ENCODE peak calls at places on chromosomes 12 and 14, in six cellular contexts. A is GM10248, X is psoas muscle, S is GM12865, N is choroid plexus epithelial cell, U is AG04450. Z is an unnamed sample.

GRCh38 chr14:56036353-56036752 is 81.9 kb upstream of the PELI2 start:
- DNase-seq in A (no peak), X (no peak), S (no peak), N (no peak), U (no peak), Z (no peak)

GRCh38 chr14:60164717-60165546 is at the start of gene DHRS7:
- DNase-seq in A (peak), X (peak), S (peak), N (peak), U (peak), Z (peak)

GRCh38 chr14:104973215-104974145 is 4.7 kb downstream of the AHNAK2 start:
- DNase-seq in A (no peak), X (peak), S (no peak), N (peak), U (peak), Z (no peak)

GRCh38 chr12:2902287-2902880 is 11.7 kb downstream of the TULP3 start:
- DNase-seq in A (no peak), X (no peak), S (no peak), N (peak), U (no peak), Z (no peak)

GRCh38 chr14:104725772-104726548 is 1.9 kb downstream of the ADSS1 start:
- DNase-seq in A (no peak), X (peak), S (no peak), N (no peak), U (no peak), Z (no peak)

GRCh38 chr12:106139422-106140141 is 828 bp upstream of the NUAK1 start:
- DNase-seq in A (peak), X (peak), S (peak), N (peak), U (no peak), Z (peak)

GRCh38 chr12:22117551-22117950 is 71.5 kb downstream of the CMAS start:
- DNase-seq in A (no peak), X (no peak), S (no peak), N (no peak), U (no peak), Z (no peak)

GRCh38 chr12:84599539-84599938 is 313.1 kb downstream of the SLC6A15 start:
- DNase-seq in A (no peak), X (no peak), S (no peak), N (peak), U (no peak), Z (no peak)

GRCh38 chr12:26403601-26404000 is 208.2 kb downstream of the SSPN start:
- DNase-seq in A (no peak), X (no peak), S (no peak), N (no peak), U (no peak), Z (no peak)

GRCh38 chr12:26400627-26401026 is 205.3 kb downstream of the SSPN start:
- DNase-seq in A (no peak), X (no peak), S (no peak), N (no peak), U (no peak), Z (no peak)

GRCh38 chr12:26406391-26406790 is 211.0 kb downstream of the SSPN start:
- DNase-seq in A (no peak), X (no peak), S (no peak), N (no peak), U (no peak), Z (no peak)

GRCh38 chr12:26401874-26402273 is 206.5 kb downstream of the SSPN start:
- DNase-seq in A (no peak), X (no peak), S (no peak), N (no peak), U (no peak), Z (no peak)

GRCh38 chr12:26402648-26403047 is 207.3 kb downstream of the SSPN start:
- DNase-seq in A (no peak), X (no peak), S (no peak), N (peak), U (no peak), Z (peak)
- TF ChIP-seq CTCF in A (no peak), X (peak), S (no peak), N (no peak), U (no peak), Z (no peak)

DNA sequence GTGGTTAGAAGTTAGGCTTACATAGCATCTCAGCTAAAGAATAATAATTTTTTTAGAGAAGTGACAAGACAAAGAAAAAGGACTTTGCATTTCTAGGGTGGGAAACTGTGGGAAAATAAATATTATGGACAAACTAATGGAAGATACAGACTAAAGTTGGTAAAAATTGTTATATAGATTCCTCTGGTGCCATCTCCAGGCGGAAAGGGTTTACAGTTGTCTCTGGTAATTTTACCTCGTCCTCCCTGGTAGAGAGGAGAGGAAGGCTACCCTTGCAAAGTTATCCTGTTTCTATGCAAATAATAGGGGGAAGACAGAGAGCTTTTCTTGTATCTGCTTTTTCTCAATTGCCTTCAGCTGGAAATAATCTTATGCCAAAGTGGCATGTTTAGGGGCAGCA is 5.2 kb downstream of the OR11G2 start:
- DNase-seq in A (no peak), X (no peak), S (no peak), N (no peak), U (no peak), Z (peak)
- TF ChIP-seq CTCF in A (no peak), X (no peak), S (no peak), N (no peak), U (no peak), Z (no peak)

GRCh38 chr12:65960820-65961691 is 136.8 kb downstream of the HMGA2 start:
- DNase-seq in A (no peak), X (no peak), S (peak), N (peak), U (no peak), Z (no peak)

GRCh38 chr12:65961731-65962130 is 137.4 kb downstream of the HMGA2 start:
- DNase-seq in A (no peak), X (no peak), S (no peak), N (no peak), U (no peak), Z (no peak)

GRCh38 chr12:65965358-65965757 is 141.1 kb downstream of the HMGA2 start:
- DNase-seq in A (no peak), X (no peak), S (no peak), N (peak), U (peak), Z (no peak)

GRCh38 chr12:65959452-65959851 is 135.2 kb downstream of the HMGA2 start:
- DNase-seq in A (no peak), X (no peak), S (no peak), N (no peak), U (no peak), Z (no peak)

GRCh38 chr12:65962921-65963883 is 138.9 kb downstream of the HMGA2 start:
- DNase-seq in A (no peak), X (no peak), S (peak), N (no peak), U (no peak), Z (peak)
- TF ChIP-seq CTCF in A (no peak), X (no peak), S (peak), N (peak), U (peak), Z (no peak)

DNA sequence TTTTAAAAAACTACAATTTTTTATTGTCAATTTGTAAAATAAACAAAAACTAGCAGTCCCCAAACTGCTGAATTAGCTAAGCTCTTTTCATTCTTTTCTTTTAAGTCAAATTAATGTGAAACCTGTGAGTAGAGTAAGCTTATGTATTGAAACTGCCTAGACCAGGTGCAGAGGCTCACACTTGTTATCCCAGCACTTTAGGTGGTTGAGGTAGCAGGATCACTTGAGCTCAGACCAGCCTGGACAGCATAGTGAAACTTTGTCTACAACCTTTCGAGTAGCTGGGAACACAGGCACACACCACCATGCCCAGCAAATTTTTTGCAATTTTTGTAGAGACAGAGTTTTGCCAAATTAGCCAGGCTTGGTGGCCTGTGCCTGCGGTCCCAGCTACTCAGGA is 26.4 kb downstream of the SCFD1 start:
- DNase-seq in A (no peak), X (no peak), S (peak), N (no peak), U (no peak), Z (no peak)
- TF ChIP-seq CTCF in A (no peak), X (no peak), S (no peak), N (no peak), U (no peak), Z (no peak)

GRCh38 chr14:93654599-93654998 is 133.7 kb downstream of the PRIMA1 start:
- DNase-seq in A (no peak), X (no peak), S (no peak), N (no peak), U (no peak), Z (no peak)

GRCh38 chr14:93643127-93643526 is 145.2 kb downstream of the PRIMA1 start:
- DNase-seq in A (no peak), X (no peak), S (peak), N (no peak), U (no peak), Z (no peak)

GRCh38 chr14:93643676-93644075 is 144.6 kb downstream of the PRIMA1 start:
- DNase-seq in A (no peak), X (no peak), S (peak), N (no peak), U (no peak), Z (no peak)

DNA sequence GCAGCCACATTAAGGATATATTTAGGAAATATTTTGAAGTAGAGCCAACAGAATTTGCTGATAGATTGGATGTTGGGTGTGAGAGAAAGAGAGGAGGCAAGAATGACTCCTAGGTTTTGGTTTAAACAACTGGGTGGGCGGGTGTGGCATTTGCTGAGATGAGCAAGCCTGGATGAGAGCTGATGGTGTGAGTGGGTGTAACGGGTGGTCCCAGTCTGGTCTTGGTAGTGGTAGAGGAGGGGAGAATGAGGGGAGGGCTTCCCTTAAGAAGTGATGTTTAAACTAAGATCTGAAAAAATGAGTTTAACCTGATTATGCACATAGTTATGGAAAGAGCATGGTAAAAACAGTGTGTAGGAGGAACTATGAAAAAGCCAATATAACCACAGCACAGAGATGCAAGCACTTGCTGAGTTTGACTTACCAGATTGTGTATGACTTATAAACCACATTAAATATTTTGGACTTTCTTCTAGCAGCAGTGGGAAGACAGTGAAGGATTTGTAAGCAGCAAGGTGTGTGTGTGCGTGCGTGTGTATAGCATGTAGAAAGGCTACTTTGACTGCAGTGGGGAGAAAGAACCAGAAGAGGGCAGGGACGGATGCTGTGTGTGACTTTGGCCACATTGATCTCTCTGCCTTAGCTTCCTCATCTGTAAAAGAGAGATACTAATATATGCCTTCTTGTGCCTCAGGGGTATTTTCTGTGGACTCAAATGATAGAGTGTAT is 139.7 kb downstream of the PRIMA1 start:
- DNase-seq in A (no peak), X (no peak), S (peak), N (peak), U (no peak), Z (peak)
- TF ChIP-seq CTCF in A (peak), X (no peak), S (peak), N (peak), U (no peak), Z (peak)

GRCh38 chr12:98653866-98654493 is 8.9 kb downstream of the APAF1 start:
- DNase-seq in A (peak), X (no peak), S (peak), N (peak), U (peak), Z (no peak)
- TF ChIP-seq CTCF in A (peak), X (peak), S (peak), N (peak), U (peak), Z (peak)

DNA sequence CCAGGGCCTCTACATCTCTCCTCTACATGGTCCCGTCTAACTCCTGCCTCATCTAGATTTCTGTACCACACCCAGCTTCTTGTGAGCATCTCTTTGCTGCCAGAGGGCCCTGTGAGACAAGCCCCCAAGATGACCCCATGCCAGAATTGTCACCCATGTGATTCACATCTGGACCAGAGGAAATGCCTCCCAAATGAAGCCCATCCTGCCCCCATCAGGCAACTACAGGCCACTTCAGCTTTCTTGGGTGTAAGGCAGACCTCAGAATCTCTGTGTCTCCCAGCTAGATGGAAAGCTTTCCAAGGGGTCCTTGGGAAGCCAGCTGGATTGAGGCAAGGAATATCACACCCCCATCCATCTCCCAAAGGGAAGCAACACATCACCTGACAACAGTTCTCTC is 9.3 kb upstream of the OAS3 start:
- DNase-seq in A (no peak), X (no peak), S (peak), N (no peak), U (no peak), Z (no peak)
- TF ChIP-seq CTCF in A (peak), X (no peak), S (no peak), N (peak), U (no peak), Z (no peak)